ENCODE peak calls at places on chromosomes 11 and 22, in four cellular contexts. T is AG10803, M is GM12865, U is cardiac fibroblast. Z is an unnamed sample.

GRCh38 chr22:25208743-25209505 is 9.3 kb downstream of the CRYBB3 start:
- DNase-seq in T (no peak), M (no peak), U (no peak), Z (no peak)

GRCh38 chr22:17121235-17122195 is at the start of gene TMEM121B:
- DNase-seq in T (peak), M (no peak), U (peak), Z (peak)

GRCh38 chr11:69339916-69340565 is 46.1 kb downstream of the MYEOV start:
- DNase-seq in T (no peak), M (no peak), U (no peak), Z (no peak)

GRCh38 chr11:72553748-72554147 is 119.4 kb upstream of the CLPB start:
- DNase-seq in T (no peak), M (peak), U (no peak), Z (no peak)

GRCh38 chr11:2463766-2464277 is 19.0 kb downstream of the KCNQ1 start:
- DNase-seq in T (no peak), M (no peak), U (no peak), Z (peak)

GRCh38 chr11:18927550-18928322 is 11.5 kb downstream of the MRGPRX1 start:
- DNase-seq in T (no peak), M (no peak), U (no peak), Z (no peak)

GRCh38 chr22:47914481-47915097 is 1152.1 kb downstream of the TBC1D22A start:
- DNase-seq in T (no peak), M (no peak), U (no peak), Z (no peak)

GRCh38 chr11:47510231-47510630 is 42.7 kb downstream of the CELF1 start:
- DNase-seq in T (no peak), M (peak), U (no peak), Z (no peak)

GRCh38 chr22:32707971-32708370 is 93.5 kb upstream of the TIMP3 start:
- DNase-seq in T (peak), M (no peak), U (no peak), Z (no peak)

GRCh38 chr11:96098511-96099241 is 174.8 kb upstream of the MTMR2 start:
- DNase-seq in T (peak), M (no peak), U (peak), Z (peak)

GRCh38 chr22:31488988-31489617 is 539 bp downstream of the EIF4ENIF1 start:
- DNase-seq in T (peak), M (peak), U (peak), Z (peak)

GRCh38 chr22:49215840-49216239 is 611.8 kb downstream of the BRD1 start:
- DNase-seq in T (no peak), M (no peak), U (no peak), Z (no peak)

GRCh38 chr11:79431535-79431934 is 9.3 kb downstream of the TENM4 start:
- DNase-seq in T (no peak), M (no peak), U (no peak), Z (no peak)

GRCh38 chr11:128208329-128209220 is 378.8 kb downstream of the ETS1 start:
- DNase-seq in T (peak), M (no peak), U (peak), Z (peak)

GRCh38 chr22:40594924-40595323 is 41.6 kb downstream of the MRTFA start:
- DNase-seq in T (peak), M (no peak), U (no peak), Z (no peak)

GRCh38 chr22:45757068-45757467 is 85.4 kb downstream of the ATXN10 start:
- DNase-seq in T (peak), M (no peak), U (peak), Z (no peak)

GRCh38 chr11:105639527-105639926 is 29.7 kb downstream of the GRIA4 start:
- DNase-seq in T (no peak), M (no peak), U (no peak), Z (no peak)

GRCh38 chr11:23494981-23495380 is 634.7 kb upstream of the CCDC179 start:
- DNase-seq in T (no peak), M (no peak), U (no peak), Z (no peak)

GRCh38 chr11:38019072-38019775 is 1421.2 kb upstream of the RAG2 start:
- DNase-seq in T (no peak), M (no peak), U (peak), Z (peak)

GRCh38 chr11:65493367-65494176 is 5.3 kb upstream of the MALAT1 start:
- DNase-seq in T (peak), M (peak), U (peak), Z (no peak)

GRCh38 chr22:46430961-46431838 is 95.7 kb downstream of the TRMU start:
- DNase-seq in T (no peak), M (no peak), U (no peak), Z (no peak)

GRCh38 chr11:117657801-117658200 is 139.2 kb downstream of the DSCAML1 start:
- DNase-seq in T (no peak), M (no peak), U (no peak), Z (no peak)

GRCh38 chr11:17353228-17354021 is 1.8 kb downstream of the NCR3LG1 start:
- DNase-seq in T (peak), M (peak), U (peak), Z (peak)

GRCh38 chr11:30333405-30333804 is 10.5 kb downstream of the ARL14EP start:
- DNase-seq in T (no peak), M (no peak), U (peak), Z (peak)

GRCh38 chr22:49026476-49027121 is 801.1 kb downstream of the BRD1 start:
- DNase-seq in T (no peak), M (no peak), U (no peak), Z (no peak)

GRCh38 chr22:29733362-29734322 is 13.8 kb downstream of the CABP7 start:
- DNase-seq in T (no peak), M (peak), U (no peak), Z (no peak)

GRCh38 chr11:28963189-28963588 is 855.0 kb downstream of the METTL15 start:
- DNase-seq in T (peak), M (no peak), U (peak), Z (no peak)

GRCh38 chr11:57460756-57461749 is 725 bp downstream of the RTN4RL2 start:
- DNase-seq in T (no peak), M (no peak), U (no peak), Z (no peak)

GRCh38 chr11:69817265-69818236 is 1.7 kb downstream of the FGF3 start:
- DNase-seq in T (no peak), M (no peak), U (no peak), Z (peak)

GRCh38 chr22:38284042-38284402 is 11.2 kb upstream of the TMEM184B start:
- DNase-seq in T (peak), M (no peak), U (peak), Z (no peak)

GRCh38 chr11:66745356-66746235 is 16.6 kb upstream of the SPTBN2 start:
- DNase-seq in T (no peak), M (peak), U (no peak), Z (peak)

GRCh38 chr22:40855960-40856512 is 403 bp downstream of the ST13 start:
- DNase-seq in T (peak), M (peak), U (peak), Z (peak)

GRCh38 chr11:16883179-16883578 is 131.0 kb downstream of the PLEKHA7 start:
- DNase-seq in T (no peak), M (no peak), U (no peak), Z (peak)

GRCh38 chr11:47257518-47258316 is at the start of gene NR1H3:
- DNase-seq in T (peak), M (no peak), U (peak), Z (peak)

GRCh38 chr11:69640995-69641581 is at the start of gene CCND1:
- DNase-seq in T (peak), M (peak), U (peak), Z (peak)

GRCh38 chr11:33893711-33894401 is 2.0 kb upstream of the LMO2 start:
- DNase-seq in T (no peak), M (peak), U (peak), Z (no peak)

GRCh38 chr11:111878766-111879636 is at the start of the genes CFAP68 and FDXACB1:
- DNase-seq in T (peak), M (peak), U (peak), Z (peak)

GRCh38 chr11:94131363-94132115 is 2.9 kb downstream of the PANX1 start:
- DNase-seq in T (peak), M (no peak), U (peak), Z (no peak)

GRCh38 chr11:45144126-45145082 is 2.0 kb upstream of the PRDM11 start:
- DNase-seq in T (no peak), M (no peak), U (no peak), Z (no peak)

GRCh38 chr11:1226226-1226961 is 3.5 kb downstream of the MUC5B start:
- DNase-seq in T (no peak), M (no peak), U (no peak), Z (no peak)
- TF ChIP-seq CTCF in T (no peak), M (peak), U (no peak), Z (peak)

GRCh38 chr11:61173456-61173855 is 12.2 kb upstream of the VPS37C start:
- DNase-seq in T (peak), M (peak), U (peak), Z (peak)
- TF ChIP-seq CTCF in T (peak), M (peak), U (no peak), Z (no peak)

GRCh38 chr22:22069450-22070370 is 87.1 kb upstream of the TOP3B start:
- DNase-seq in T (no peak), M (peak), U (no peak), Z (no peak)
- TF ChIP-seq CTCF in T (no peak), M (no peak), U (no peak), Z (no peak)

DNA sequence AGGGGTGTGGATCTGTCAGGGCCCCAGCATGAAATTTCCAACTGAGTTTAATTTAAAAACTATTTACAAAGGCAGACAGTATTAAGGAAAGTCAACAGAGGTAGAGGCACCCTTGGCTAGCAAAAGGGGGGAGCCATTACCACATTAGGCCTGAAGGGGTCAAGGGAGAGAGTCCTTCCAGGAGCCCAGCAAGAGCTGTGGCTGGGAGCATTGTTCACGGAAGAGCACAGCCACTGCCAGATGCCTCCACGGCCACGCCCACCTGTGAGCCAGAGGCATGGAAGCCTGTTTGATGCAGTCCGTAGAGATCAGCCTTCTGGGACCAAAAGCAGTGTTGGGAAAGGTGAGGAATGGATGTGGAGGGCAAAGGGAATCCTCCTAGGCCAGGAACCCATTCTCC is 102.6 kb downstream of the GALNT18 start:
- DNase-seq in T (no peak), M (no peak), U (no peak), Z (no peak)
- TF ChIP-seq CTCF in T (no peak), M (no peak), U (no peak), Z (no peak)

GRCh38 chr22:19765477-19766234 is 5.1 kb downstream of the TBX1 start:
- DNase-seq in T (peak), M (no peak), U (no peak), Z (no peak)

GRCh38 chr22:19767427-19768380 is 7.1 kb downstream of the TBX1 start:
- DNase-seq in T (no peak), M (no peak), U (no peak), Z (no peak)

GRCh38 chr22:19766235-19766505 is 5.6 kb downstream of the TBX1 start:
- DNase-seq in T (no peak), M (no peak), U (no peak), Z (no peak)

GRCh38 chr22:19764636-19765476 is 4.3 kb downstream of the TBX1 start:
- DNase-seq in T (peak), M (no peak), U (no peak), Z (no peak)

GRCh38 chr22:19766506-19767426 is 6.2 kb downstream of the TBX1 start:
- DNase-seq in T (no peak), M (peak), U (no peak), Z (peak)
- TF ChIP-seq CTCF in T (peak), M (peak), U (peak), Z (peak)

GRCh38 chr11:107457205-107457557 is 444 bp downstream of the CWF19L2 start:
- DNase-seq in T (no peak), M (peak), U (peak), Z (no peak)

GRCh38 chr11:107453594-107454286 is 3.9 kb downstream of the CWF19L2 start:
- DNase-seq in T (no peak), M (no peak), U (no peak), Z (no peak)

DNA sequence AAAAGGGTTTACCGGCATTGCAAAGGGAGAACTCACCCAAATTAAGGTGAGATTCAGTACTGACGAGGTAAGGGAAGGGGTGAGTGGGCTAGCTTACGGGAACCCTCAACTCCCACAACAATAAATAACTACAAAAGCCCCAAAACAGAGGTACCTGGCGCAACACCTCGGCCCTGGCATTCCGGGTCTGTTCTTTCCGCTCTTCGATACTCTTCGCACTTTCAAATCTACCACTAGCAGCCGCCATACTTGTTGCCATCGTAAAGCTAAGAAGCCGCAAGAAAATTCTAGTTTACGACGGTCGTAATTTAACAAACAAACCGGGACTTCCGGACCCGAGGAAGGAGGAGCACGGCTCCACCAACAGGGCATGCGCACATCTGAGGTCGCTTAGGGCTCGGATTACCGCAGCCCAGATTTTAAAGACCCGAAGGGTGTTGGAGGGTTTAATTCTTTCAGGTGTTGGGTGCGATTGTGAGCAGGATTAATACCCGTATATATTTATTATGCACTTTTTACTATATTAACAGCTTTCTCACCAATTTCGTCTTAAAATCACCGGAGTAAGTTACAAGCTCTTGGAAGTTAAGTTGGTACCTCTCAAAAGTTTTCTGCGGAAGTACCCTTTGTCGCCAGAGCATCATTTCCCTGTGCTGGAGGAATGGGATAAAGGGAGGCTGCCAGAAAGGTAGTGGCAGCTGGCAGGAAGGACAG is at the start of gene CWF19L2:
- DNase-seq in T (peak), M (peak), U (peak), Z (peak)
- TF ChIP-seq CTCF in T (no peak), M (no peak), U (no peak), Z (no peak)

GRCh38 chr11:27698872-27699241 is 1.4 kb downstream of the BDNF start:
- DNase-seq in T (peak), M (peak), U (peak), Z (peak)

GRCh38 chr11:27697679-27698275 is 2.5 kb downstream of the BDNF start:
- DNase-seq in T (peak), M (no peak), U (no peak), Z (no peak)

GRCh38 chr11:27700351-27701261 is at the start of gene BDNF:
- DNase-seq in T (peak), M (peak), U (peak), Z (peak)

GRCh38 chr11:27699926-27700350 is 317 bp downstream of the BDNF start:
- DNase-seq in T (no peak), M (no peak), U (no peak), Z (peak)

GRCh38 chr11:27699242-27699925 is 871 bp downstream of the BDNF start:
- DNase-seq in T (no peak), M (no peak), U (peak), Z (peak)
- TF ChIP-seq CTCF in T (no peak), M (no peak), U (no peak), Z (no peak)

GRCh38 chr11:74695705-74696280 is 35.4 kb downstream of the CHRDL2 start:
- DNase-seq in T (peak), M (no peak), U (no peak), Z (no peak)
- TF ChIP-seq CTCF in T (no peak), M (no peak), U (no peak), Z (no peak)

DNA sequence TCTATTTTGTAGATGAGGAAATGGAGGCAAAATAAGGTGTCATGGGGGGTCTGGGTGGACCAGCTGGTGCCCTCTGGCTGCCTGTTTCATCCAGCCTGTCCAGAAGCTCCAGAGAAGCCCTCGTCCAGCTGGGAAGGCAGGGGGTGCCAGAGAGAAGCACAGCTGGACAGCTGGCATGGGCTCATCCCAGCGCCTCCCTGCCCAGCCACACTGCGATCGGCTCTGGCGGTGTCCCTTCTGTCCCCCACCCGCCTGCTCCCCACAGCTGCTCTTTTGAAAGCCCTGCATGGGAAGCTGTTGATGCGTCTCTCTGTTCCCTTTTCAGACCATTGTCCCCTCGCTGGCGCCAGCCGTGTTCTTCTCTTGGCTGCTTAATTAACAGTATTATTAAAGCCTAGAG is 86.5 kb downstream of the MN1 start:
- DNase-seq in T (no peak), M (no peak), U (no peak), Z (no peak)
- TF ChIP-seq CTCF in T (peak), M (no peak), U (peak), Z (no peak)

Z was measured in Calu3.